ENCODE peak calls at places on chromosomes 2 and 18, in six cellular contexts. Q is neural progenitor cell, W is PC-3, R is HCT116, N is GM23248, T is SK-N-SH. Z is an unnamed sample.

GRCh38 chr2:74658516-74658915 is 4.5 kb downstream of the SEMA4F start:
- DNase-seq in W (peak; percentile 10), N (peak; percentile 98), Q (no peak), T (no peak), R (no peak), Z (no peak)

GRCh38 chr2:85604568-85605339 is 2.3 kb upstream of the TMEM150A start:
- DNase-seq in Q (no peak), W (no peak), N (peak; percentile 31), R (no peak), T (no peak), Z (no peak)

GRCh38 chr2:105771841-105772240 is 27.1 kb downstream of the NCK2 start:
- DNase-seq in R (no peak), W (no peak), Q (peak; percentile 31), N (no peak), T (no peak), Z (no peak)

GRCh38 chr2:3914243-3914642 is 210.9 kb downstream of the DCDC2C start:
- DNase-seq in N (no peak), Q (no peak), W (no peak), T (no peak), R (no peak), Z (no peak)

GRCh38 chr2:230505162-230505561 is 89.2 kb downstream of the SP100 start:
- DNase-seq in R (no peak), Q (no peak), T (no peak), W (no peak), N (no peak), Z (no peak)

GRCh38 chr2:175218551-175218950 is 37.0 kb upstream of the ATP5MC3 start:
- DNase-seq in N (no peak), Q (no peak), W (no peak), T (no peak), R (no peak), Z (no peak)

GRCh38 chr2:219209818-219210571 is 3.4 kb downstream of the ZFAND2B start:
- DNase-seq in W (peak; percentile 1), R (no peak), T (no peak), N (no peak), Q (no peak), Z (no peak)

GRCh38 chr2:113157108-113157896 is 16.5 kb upstream of the PSD4 start:
- DNase-seq in R (no peak), T (peak; percentile 44), W (peak; percentile 75), Q (peak; percentile 76), N (peak; percentile 58), Z (no peak)

GRCh38 chr2:39730685-39731302 is 48.3 kb downstream of the THUMPD2 start:
- DNase-seq in T (no peak), N (peak; percentile 52), Q (peak; percentile 39), R (peak; percentile 10), W (peak; percentile 66), Z (peak; percentile 30)

GRCh38 chr2:226893206-226893605 is 57.4 kb downstream of the RHBDD1 start:
- DNase-seq in T (no peak), Q (no peak), N (peak; percentile 64), R (no peak), W (no peak), Z (no peak)

GRCh38 chr2:32565902-32566301 is 61.9 kb upstream of the TTC27 start:
- DNase-seq in W (no peak), R (no peak), Q (no peak), N (no peak), T (no peak), Z (no peak)

GRCh38 chr2:127407661-127408003 is 10.6 kb upstream of the PROC start:
- DNase-seq in N (no peak), R (no peak), Q (no peak), T (no peak), W (no peak), Z (peak; percentile 21)

GRCh38 chr18:76405761-76406356 is 89.2 kb downstream of the ZNF516 start:
- DNase-seq in W (peak; percentile 67), N (peak; percentile 37), Q (peak; percentile 71), T (peak; percentile 63), R (peak; percentile 27), Z (peak; percentile 43)

GRCh38 chr2:234355052-234355720 is 141.7 kb downstream of the ARL4C start:
- DNase-seq in Q (peak; percentile 51), W (no peak), R (no peak), T (no peak), N (no peak), Z (no peak)

GRCh38 chr2:77296791-77297190 is 225.4 kb downstream of the LRRTM4 start:
- DNase-seq in Q (peak; percentile 52), R (no peak), N (no peak), T (no peak), W (no peak), Z (no peak)

GRCh38 chr2:43075054-43075593 is 151.3 kb downstream of the ZFP36L2 start:
- DNase-seq in T (peak; percentile 66), N (peak; percentile 98), R (no peak), W (peak; percentile 97), Q (no peak), Z (no peak)

GRCh38 chr2:48269126-48269822 is 260.7 kb upstream of the STON1 start:
- DNase-seq in R (no peak), T (no peak), Q (no peak), N (no peak), W (no peak), Z (no peak)

GRCh38 chr2:231633259-231633976 is 40.8 kb downstream of the TEX44 start:
- DNase-seq in T (no peak), R (no peak), Q (no peak), W (no peak), N (no peak), Z (no peak)

GRCh38 chr2:183253441-183254130 is 129.3 kb downstream of the NUP35 start:
- DNase-seq in N (no peak), R (no peak), W (no peak), T (peak; percentile 17), Q (no peak), Z (no peak)

GRCh38 chr2:66488946-66489345 is 54.0 kb downstream of the MEIS1 start:
- DNase-seq in Q (peak; percentile 63), W (no peak), T (no peak), R (no peak), N (no peak), Z (no peak)

GRCh38 chr2:75241696-75242095 is 42.4 kb upstream of the TACR1 start:
- DNase-seq in T (no peak), Q (no peak), W (peak; percentile 66), R (peak; percentile 4), N (peak; percentile 17), Z (peak; percentile 38)

GRCh38 chr2:195850764-195851163 is 193.7 kb downstream of the SLC39A10 start:
- DNase-seq in N (no peak), T (no peak), Q (no peak), W (no peak), R (no peak), Z (no peak)

GRCh38 chr18:39424261-39424660 is 1858.7 kb upstream of the CELF4 start:
- DNase-seq in Q (no peak), T (no peak), R (no peak), W (no peak), N (peak; percentile 24), Z (no peak)

GRCh38 chr2:98606431-98606830 is 1.9 kb downstream of the COA5 start:
- DNase-seq in N (no peak), Q (no peak), W (no peak), T (no peak), R (no peak), Z (no peak)

GRCh38 chr2:98608118-98608961 is at the start of the genes COA5 and UNC50:
- DNase-seq in N (peak; percentile 96), T (peak; percentile 98), Q (peak; percentile 92), R (peak; percentile 78), W (peak; percentile 87), Z (peak; percentile 93)

GRCh38 chr2:98608962-98609604 is 694 bp downstream of the UNC50 start:
- DNase-seq in Q (peak; percentile 53), W (peak; percentile 39), T (peak; percentile 71), R (no peak), N (peak; percentile 78), Z (peak; percentile 12)

GRCh38 chr2:98607741-98608117 is 583 bp downstream of the COA5 start:
- DNase-seq in T (no peak), R (no peak), W (no peak), Q (no peak), N (peak; percentile 57), Z (no peak)

DNA sequence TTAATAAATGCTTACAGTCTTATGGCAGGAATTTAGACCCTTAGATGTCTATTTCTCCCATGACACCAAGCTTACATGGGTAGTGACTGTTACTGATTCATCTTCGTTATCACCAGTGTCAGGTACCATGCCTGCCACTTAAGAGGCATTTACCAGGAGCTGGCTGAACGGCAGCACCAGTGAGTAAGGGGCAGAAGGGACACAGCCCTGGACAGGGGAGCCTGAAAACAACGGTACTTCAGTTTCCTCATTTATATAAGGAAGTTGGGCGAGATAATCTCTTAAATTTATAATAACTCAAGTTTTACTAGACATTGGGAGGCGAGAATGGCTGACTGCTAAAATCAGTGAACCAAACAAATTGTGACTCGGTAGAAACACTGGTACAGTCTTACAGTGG is 1.2 kb downstream of the COA5 start:
- DNase-seq in R (no peak), N (no peak), W (no peak), Q (no peak), T (no peak), Z (no peak)
- H3K4me3 ChIP-seq in R (peak overlapping the region; percentile 95), N (peak overlapping the region; percentile 87), W (peak overlapping the region; percentile 80), Q (peak overlapping the region; percentile 82), T (peak overlapping the region; percentile 79), Z (peak overlapping the region; percentile 98)

GRCh38 chr2:205337307-205337706 is 345.0 kb upstream of the NRP2 start:
- DNase-seq in R (no peak), W (no peak), T (no peak), N (no peak), Q (no peak), Z (no peak)

GRCh38 chr2:205347899-205348298 is 334.4 kb upstream of the NRP2 start:
- DNase-seq in N (no peak), T (no peak), R (no peak), W (no peak), Q (no peak), Z (no peak)

GRCh38 chr2:205343103-205343502 is 339.2 kb upstream of the NRP2 start:
- DNase-seq in R (no peak), W (no peak), T (no peak), N (no peak), Q (no peak), Z (no peak)
- H3K9ac ChIP-seq in R (no peak overlapping the region), W (no peak overlapping the region), T (no peak overlapping the region), N (no peak overlapping the region), Q (no peak overlapping the region), Z (no peak overlapping the region)

GRCh38 chr2:109690822-109691541 is 76.8 kb downstream of the SOWAHC start:
- DNase-seq in Q (no peak), W (peak; percentile 49), R (no peak), N (no peak), T (no peak), Z (no peak)
- TF ChIP-seq EZH2phosphoT487 in Q (no peak), W (no peak), R (no peak), N (no peak), T (no peak), Z (no peak)

GRCh38 chr2:68708629-68709028 is 26.0 kb upstream of the ARHGAP25 start:
- DNase-seq in T (no peak), Q (no peak), R (no peak), W (no peak), N (no peak), Z (no peak)

GRCh38 chr2:68710756-68711155 is 23.9 kb upstream of the ARHGAP25 start:
- DNase-seq in N (no peak), R (no peak), W (no peak), T (no peak), Q (no peak), Z (no peak)

GRCh38 chr2:68710336-68710735 is 24.3 kb upstream of the ARHGAP25 start:
- DNase-seq in Q (no peak), T (no peak), N (no peak), W (peak; percentile 16), R (no peak), Z (no peak)

GRCh38 chr2:68709421-68709911 is 25.1 kb upstream of the ARHGAP25 start:
- DNase-seq in N (peak; percentile 68), T (peak; percentile 52), R (peak; percentile 45), Q (peak; percentile 71), W (peak; percentile 79), Z (peak; percentile 41)

GRCh38 chr2:68706637-68707036 is 28.0 kb upstream of the ARHGAP25 start:
- DNase-seq in Q (no peak), T (no peak), W (no peak), R (no peak), N (no peak), Z (no peak)
- H3K4me3 ChIP-seq in Q (no peak overlapping the region), T (no peak overlapping the region), W (no peak overlapping the region), R (no peak overlapping the region), N (no peak overlapping the region), Z (no peak overlapping the region)

Z was measured in MM.1S.